ENCODE peak calls at places on chromosomes 13 and 19, in four cellular contexts. K, D, J and W are unnamed samples.
A peak's percentile ranks its signal among the peaks of the same experiment; 100 is the strongest.

GRCh38 chr13:94122300-94122699 is 357.2 kb downstream of the DCT start:
- DNase-seq in K (no peak), D (no peak), J (no peak), W (no peak)

GRCh38 chr19:2391118-2391725 is 31.2 kb downstream of the TMPRSS9 start:
- DNase-seq in K (no peak), D (peak; percentile 72), J (peak; percentile 77), W (peak; percentile 41)

GRCh38 chr13:65378943-65379519 is 1851.1 kb downstream of the PCDH9 start:
- DNase-seq in K (no peak), D (no peak), J (peak; percentile 1), W (no peak)

GRCh38 chr19:57280913-57281425 is 684 bp downstream of the ZNF460 start:
- DNase-seq in K (no peak), D (peak; percentile 14), J (no peak), W (no peak)

GRCh38 chr13:31274345-31274870 is 74.6 kb downstream of the B3GLCT start:
- DNase-seq in K (no peak), D (no peak), J (peak; percentile 66), W (no peak)

GRCh38 chr19:35049456-35049855 is 7.9 kb downstream of the HPN start:
- DNase-seq in K (no peak), D (no peak), J (no peak), W (no peak)

GRCh38 chr13:34294483-34295129 is 476.7 kb downstream of the RFC3 start:
- DNase-seq in K (no peak), D (no peak), J (peak; percentile 12), W (no peak)

GRCh38 chr13:75489502-75490263 is 7.7 kb upstream of the TBC1D4 start:
- DNase-seq in K (no peak), D (no peak), J (peak; percentile 82), W (no peak)

GRCh38 chr19:399370-399769 is 9.6 kb downstream of the C2CD4C start:
- DNase-seq in K (peak; percentile 24), D (no peak), J (no peak), W (no peak)

GRCh38 chr19:10491472-10492047 is 11.6 kb downstream of the KEAP1 start:
- DNase-seq in K (no peak), D (no peak), J (no peak), W (no peak)

GRCh38 chr13:113123226-113124150 is 889 bp downstream of the F10 start:
- DNase-seq in K (peak; percentile 27), D (peak; percentile 69), J (no peak), W (peak; percentile 73)
- H3K4me3 ChIP-seq in K (peak overlapping the region; percentile 25), D (no peak overlapping the region), J (peak overlapping the region; percentile 54), W (no peak overlapping the region)

DNA sequence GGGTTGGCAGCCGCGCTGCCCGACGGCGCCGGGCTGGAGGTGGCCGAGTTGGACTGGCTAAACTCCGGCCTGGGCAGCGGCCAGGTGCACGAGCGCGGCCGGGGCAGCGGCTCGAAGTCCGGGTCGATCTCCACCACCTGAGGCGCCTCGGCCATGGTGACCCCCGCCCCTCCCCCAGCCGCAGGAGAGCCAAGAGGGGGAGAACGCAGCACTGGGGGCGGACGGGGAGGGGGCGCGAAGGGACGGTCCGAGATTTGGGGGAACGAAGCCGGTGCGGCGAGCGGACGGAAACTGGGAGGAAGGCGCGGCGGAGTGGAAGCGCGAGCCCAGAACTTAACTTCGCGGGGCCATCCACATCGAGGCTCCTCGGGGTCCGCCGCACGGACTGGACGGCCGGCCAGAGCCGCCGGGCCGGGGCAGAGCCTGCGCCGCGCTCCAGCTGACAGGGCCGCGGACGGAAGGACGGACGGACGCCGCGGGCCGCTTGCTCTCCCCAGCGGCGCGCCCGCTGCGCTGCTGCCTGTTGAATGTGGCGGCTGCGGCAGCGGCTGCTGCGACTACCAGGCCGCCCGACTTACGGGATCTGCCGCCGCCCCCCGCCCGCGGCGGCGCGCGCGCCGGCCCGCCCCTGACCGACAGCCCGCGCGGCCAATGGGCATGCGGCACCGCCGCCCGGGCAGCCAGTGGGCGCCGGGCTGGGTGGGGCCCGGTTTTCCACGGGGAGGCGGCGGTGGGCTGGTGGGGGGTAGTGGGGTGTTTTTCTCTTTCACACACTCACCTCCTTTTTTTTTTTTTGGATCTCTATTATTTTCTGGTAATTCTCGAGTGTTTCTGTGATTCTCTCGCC is at the start of gene FOXO1:
- DNase-seq in K (peak; percentile 89), D (peak; percentile 100), J (peak; percentile 91), W (peak; percentile 69)
- TF ChIP-seq CTCF in K (no peak), D (no peak), J (no peak), W (no peak)

GRCh38 chr13:45875951-45876350 is 24.4 kb upstream of the SIAH3 start:
- DNase-seq in K (no peak), D (no peak), J (no peak), W (no peak)

GRCh38 chr13:45872574-45872973 is 21.0 kb upstream of the SIAH3 start:
- DNase-seq in K (no peak), D (peak; percentile 58), J (peak; percentile 21), W (peak; percentile 82)

GRCh38 chr13:45870232-45870631 is 18.7 kb upstream of the SIAH3 start:
- DNase-seq in K (no peak), D (no peak), J (no peak), W (no peak)

GRCh38 chr13:45876781-45877180 is 25.2 kb upstream of the SIAH3 start:
- DNase-seq in K (no peak), D (no peak), J (no peak), W (no peak)

DNA sequence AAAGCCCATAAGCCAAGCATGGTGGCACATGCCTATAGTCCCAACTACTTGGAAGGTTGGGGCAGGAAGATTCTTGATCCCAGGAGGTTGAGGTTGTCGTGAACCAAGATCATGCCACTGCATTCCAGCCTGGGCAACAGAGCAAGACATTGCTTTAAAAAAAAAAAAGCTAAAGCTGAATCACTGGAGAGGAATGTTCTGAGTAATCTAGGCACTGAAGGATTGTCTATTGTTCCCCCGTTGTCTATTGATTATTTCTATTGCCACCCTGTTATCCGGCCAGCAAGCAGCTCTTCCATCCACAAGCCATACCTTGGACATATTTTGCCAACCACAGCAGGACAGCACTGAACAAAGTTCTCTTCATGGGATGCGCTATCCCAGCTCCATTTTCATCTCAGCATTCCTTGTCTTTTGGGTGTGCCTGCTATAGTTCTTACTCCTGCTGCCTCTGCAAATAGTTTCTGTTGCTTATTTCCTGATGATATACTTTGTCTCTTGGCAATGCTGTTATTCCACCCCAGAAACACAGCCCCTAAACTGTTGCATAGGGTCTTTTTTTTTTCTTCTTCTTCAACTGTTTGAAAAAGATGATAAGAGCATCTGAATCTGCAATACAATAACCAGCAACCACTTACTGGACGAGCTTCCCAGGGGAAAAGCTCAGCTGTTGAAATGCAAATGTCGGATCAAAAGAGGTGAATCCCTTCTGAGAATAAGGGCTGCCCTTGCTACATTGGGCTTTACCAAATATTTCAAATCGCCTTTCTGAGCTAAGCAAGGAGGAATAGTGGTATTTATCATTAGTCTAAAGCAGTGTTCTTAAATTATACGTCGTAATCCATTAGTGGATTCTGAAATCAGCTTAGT is 22.2 kb upstream of the SIAH3 start:
- DNase-seq in K (no peak), D (no peak), J (peak; percentile 25), W (no peak)
- H3K4me3 ChIP-seq in K (no peak overlapping the region), D (no peak overlapping the region), J (no peak overlapping the region), W (no peak overlapping the region)

GRCh38 chr13:96796234-96796633 is 198.0 kb downstream of the OXGR1 start:
- DNase-seq in K (no peak), D (no peak), J (no peak), W (no peak)
- TF ChIP-seq CTCF in K (no peak), D (peak; percentile 27), J (no peak), W (no peak)

GRCh38 chr13:59880468-59880867 is 283.3 kb downstream of the DIAPH3 start:
- DNase-seq in K (no peak), D (no peak), J (peak; percentile 9), W (no peak)
- H3K4me3 ChIP-seq in K (no peak overlapping the region), D (no peak overlapping the region), J (no peak overlapping the region), W (no peak overlapping the region)

GRCh38 chr13:47611664-47612288 is 389.3 kb downstream of the SUCLA2 start:
- DNase-seq in K (no peak), D (no peak), J (no peak), W (no peak)
- TF ChIP-seq CTCF in K (no peak), D (peak; percentile 38), J (no peak), W (no peak)

DNA sequence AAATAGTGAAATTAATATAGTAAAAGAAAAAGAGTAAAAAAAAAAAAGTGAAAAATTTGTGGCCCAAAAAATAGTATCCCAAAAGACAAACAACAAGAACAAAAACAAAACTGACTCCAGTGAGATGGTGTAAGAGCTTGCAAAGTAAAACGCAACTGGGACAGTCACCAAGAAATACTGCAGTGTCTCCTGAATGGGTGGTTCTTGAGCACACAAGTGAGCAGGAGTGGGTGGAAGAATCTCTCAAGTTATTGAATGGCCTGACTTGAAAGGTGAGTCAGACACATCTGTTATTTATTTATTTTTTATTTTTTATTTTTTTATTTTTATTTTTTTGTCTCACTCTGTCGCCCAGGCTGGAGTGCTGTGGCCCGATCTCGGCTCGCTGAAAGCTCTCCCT is 1.9 kb downstream of the ZNF493 start:
- DNase-seq in K (no peak), D (no peak), J (peak; percentile 12), W (no peak)
- H3K4me3 ChIP-seq in K (no peak overlapping the region), D (no peak overlapping the region), J (no peak overlapping the region), W (no peak overlapping the region)

GRCh38 chr19:9431475-9431874 is 3.9 kb downstream of the ZNF266 start:
- DNase-seq in K (no peak), D (peak; percentile 59), J (no peak), W (peak; percentile 70)
- TF ChIP-seq CTCF in K (no peak), D (peak; percentile 47), J (peak; percentile 35), W (peak; percentile 96)